ENCODE peak calls at places on chromosomes 5 and 9, in four cellular contexts. U is GM23338, G is HCT116, K is hepatocyte. B is an unnamed sample.
A peak's percentile ranks its signal among the peaks of the same experiment; 100 is the strongest.

GRCh38 chr5:89584339-89584956 is 701.5 kb upstream of the MEF2C start:
- DNase-seq in U (no peak), K (no peak), G (peak; percentile 23), B (no peak)

GRCh38 chr5:71537681-71538080 is 49.5 kb upstream of the MCCC2 start:
- DNase-seq in U (peak; percentile 8), K (no peak), G (no peak), B (no peak)

GRCh38 chr9:136799079-136799853 is 3.1 kb downstream of the CCDC183 start:
- DNase-seq in U (peak; percentile 64), G (no peak), K (peak; percentile 79), B (no peak)

GRCh38 chr9:69324549-69325401 is at the start of gene ENTREP1:
- DNase-seq in K (peak; percentile 78), U (peak; percentile 85), G (peak; percentile 24), B (no peak)

GRCh38 chr9:136011703-136012496 is 50.7 kb upstream of the UBAC1 start:
- DNase-seq in G (no peak), K (peak; percentile 86), U (no peak), B (peak; percentile 18)

GRCh38 chr9:92642041-92642451 is 27.9 kb downstream of the IPPK start:
- DNase-seq in G (no peak), K (no peak), U (no peak), B (no peak)

GRCh38 chr5:76402880-76403712 is at the start of gene IQGAP2:
- DNase-seq in G (peak; percentile 37), K (peak; percentile 91), U (peak; percentile 73), B (peak; percentile 91)

GRCh38 chr5:82413302-82414042 is 135.3 kb upstream of the RPS23 start:
- DNase-seq in K (no peak), U (no peak), G (no peak), B (no peak)

GRCh38 chr9:98870782-98871455 is 63.4 kb downstream of the GALNT12 start:
- DNase-seq in U (no peak), G (no peak), K (no peak), B (no peak)

GRCh38 chr5:6264394-6264793 is 114.0 kb downstream of the MED10 start:
- DNase-seq in G (no peak), U (no peak), K (no peak), B (no peak)

GRCh38 chr5:110159202-110159601 is 469.5 kb downstream of the MAN2A1 start:
- DNase-seq in G (no peak), K (no peak), U (no peak), B (no peak)

GRCh38 chr9:115944166-115944948 is 209.2 kb upstream of the PAPPA start:
- DNase-seq in U (no peak), G (no peak), K (peak; percentile 76), B (no peak)

GRCh38 chr9:111484564-111484878 is 338 bp upstream of the ECPAS start:
- DNase-seq in G (no peak), U (no peak), K (no peak), B (no peak)
- H3K9me2 ChIP-seq in G (no peaks in the 10 kb centered on the region), U (no peaks in the 10 kb centered on the region), K (no peaks in the 10 kb centered on the region), B (no peaks in the 10 kb centered on the region)

DNA sequence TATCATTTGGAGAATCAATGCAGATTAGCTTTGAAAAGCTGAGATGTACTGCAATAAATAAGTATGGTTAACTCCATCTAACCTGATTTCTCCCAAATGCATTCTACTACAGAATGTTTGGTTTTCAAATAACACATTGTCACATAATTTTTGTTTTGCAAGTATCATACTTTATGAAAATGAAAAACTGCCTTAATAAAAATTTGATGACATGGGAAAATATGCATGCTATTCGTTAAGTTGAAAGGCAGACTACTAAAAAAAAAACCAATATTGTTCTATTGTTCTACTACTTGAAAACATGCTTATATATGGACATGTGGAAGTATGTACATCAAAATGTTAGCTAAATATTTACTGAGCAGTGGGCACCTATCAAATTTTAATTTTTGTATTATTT is 668.9 kb downstream of the HTR1A start:
- DNase-seq in K (no peak), U (no peak), G (no peak), B (no peak)
- H3K9me2 ChIP-seq in K (no peaks in the 10 kb centered on the region), U (peaks cover 5% of the 10 kb centered on the region), G (no peaks in the 10 kb centered on the region), B (no peaks in the 10 kb centered on the region)

GRCh38 chr5:62450259-62450658 is 37.7 kb downstream of the IPO11 start:
- DNase-seq in K (no peak), G (no peak), U (no peak), B (no peak)
- H3K9me2 ChIP-seq in K (no peaks in the 10 kb centered on the region), G (no peaks in the 10 kb centered on the region), U (no peaks in the 10 kb centered on the region), B (no peaks in the 10 kb centered on the region)

GRCh38 chr5:56432326-56432725 is 199.2 kb upstream of the ANKRD55 start:
- DNase-seq in U (no peak), G (no peak), K (no peak), B (no peak)

GRCh38 chr5:56426658-56427057 is 193.5 kb upstream of the ANKRD55 start:
- DNase-seq in U (no peak), G (no peak), K (no peak), B (no peak)

GRCh38 chr5:56433039-56433438 is 199.9 kb upstream of the ANKRD55 start:
- DNase-seq in G (no peak), U (no peak), K (no peak), B (no peak)

GRCh38 chr5:56430437-56430836 is 197.3 kb upstream of the ANKRD55 start:
- DNase-seq in K (no peak), U (no peak), G (no peak), B (no peak)

GRCh38 chr5:56429110-56429561 is 196.0 kb upstream of the ANKRD55 start:
- DNase-seq in U (no peak), K (no peak), G (no peak), B (no peak)
- H3K9me2 ChIP-seq in U (peaks cover 6% of the 10 kb centered on the region), K (no peaks in the 10 kb centered on the region), G (no peaks in the 10 kb centered on the region), B (no peaks in the 10 kb centered on the region)

DNA sequence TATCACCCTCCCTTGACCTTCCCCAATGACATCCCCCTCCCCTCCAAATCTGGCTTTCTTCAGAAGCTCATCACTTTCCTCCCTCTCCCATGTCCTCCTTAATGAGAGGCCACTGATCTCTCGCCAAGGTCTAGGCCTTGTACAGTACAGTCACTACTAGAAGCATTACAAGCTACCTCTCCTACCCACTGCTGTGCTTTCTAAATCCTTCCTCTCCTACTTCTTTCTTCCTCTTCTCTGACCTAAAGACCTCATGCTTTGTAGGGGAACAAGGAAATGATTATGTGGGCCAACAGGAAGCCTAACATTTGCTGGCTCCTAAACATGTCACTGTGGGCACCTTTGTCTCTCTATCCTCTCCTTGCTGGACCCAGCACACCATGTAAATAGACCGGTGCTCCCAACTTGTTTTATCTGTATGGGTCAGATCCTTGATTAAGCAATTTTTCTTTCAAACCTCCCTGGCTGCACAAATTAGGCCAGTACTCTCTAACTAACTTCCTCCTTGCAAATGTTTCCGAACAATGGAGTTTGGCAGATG is 16.7 kb downstream of the SLC28A3 start:
- DNase-seq in K (no peak), G (no peak), U (no peak), B (no peak)
- H3K9me2 ChIP-seq in K (no peaks in the 10 kb centered on the region), G (no peaks in the 10 kb centered on the region), U (peaks cover 7% of the 10 kb centered on the region), B (no peaks in the 10 kb centered on the region)

GRCh38 chr5:75028090-75028489 is 24.3 kb downstream of the GCNT4 start:
- DNase-seq in U (no peak), G (no peak), K (no peak), B (no peak)
- H3K9me2 ChIP-seq in U (no peaks in the 10 kb centered on the region), G (no peaks in the 10 kb centered on the region), K (no peaks in the 10 kb centered on the region), B (no peaks in the 10 kb centered on the region)

GRCh38 chr5:54539001-54539400 is 21.4 kb downstream of the SNX18 start:
- DNase-seq in G (no peak), U (no peak), K (no peak), B (no peak)
- H3K9me2 ChIP-seq in G (no peaks in the 10 kb centered on the region), U (no peaks in the 10 kb centered on the region), K (no peaks in the 10 kb centered on the region), B (no peaks in the 10 kb centered on the region)

GRCh38 chr9:123607987-123608565 is 252.1 kb downstream of the CRB2 start:
- DNase-seq in U (no peak), K (no peak), G (no peak), B (peak; percentile 91)
- H3K9me2 ChIP-seq in U (no peaks in the 10 kb centered on the region), K (no peaks in the 10 kb centered on the region), G (no peaks in the 10 kb centered on the region), B (no peaks in the 10 kb centered on the region)

GRCh38 chr9:101620452-101620851 is 25.7 kb upstream of the PPP3R2 start:
- DNase-seq in U (no peak), K (no peak), G (no peak), B (no peak)

GRCh38 chr9:101629624-101630023 is 34.9 kb upstream of the PPP3R2 start:
- DNase-seq in U (no peak), G (no peak), K (no peak), B (no peak)

GRCh38 chr9:101628173-101628572 is 33.4 kb upstream of the PPP3R2 start:
- DNase-seq in G (no peak), K (peak; percentile 32), U (peak; percentile 33), B (no peak)

GRCh38 chr9:101626295-101626694 is 31.5 kb upstream of the PPP3R2 start:
- DNase-seq in U (no peak), K (no peak), G (no peak), B (no peak)

DNA sequence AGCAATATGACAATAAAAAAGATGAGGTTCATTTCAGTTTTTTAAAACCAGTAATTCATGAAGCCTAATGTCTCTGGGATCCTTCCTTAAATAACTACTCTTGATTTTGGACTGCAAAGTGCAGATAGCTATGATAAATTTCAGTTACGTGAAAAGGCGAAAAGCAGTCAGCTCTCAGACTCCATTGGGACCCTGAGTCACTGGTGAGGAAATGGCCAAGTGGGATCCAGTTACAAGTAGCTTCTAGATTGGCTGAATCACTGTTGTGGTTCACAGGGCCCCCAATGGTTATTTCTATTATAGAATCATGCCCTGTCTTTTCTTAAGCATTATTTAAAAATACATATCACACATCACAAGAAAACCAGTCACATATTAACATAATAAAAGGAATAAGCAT is 31.1 kb upstream of the PPP3R2 start:
- DNase-seq in U (no peak), K (no peak), G (no peak), B (no peak)
- H3K9me2 ChIP-seq in U (peaks cover 6% of the 10 kb centered on the region), K (no peaks in the 10 kb centered on the region), G (no peaks in the 10 kb centered on the region), B (no peaks in the 10 kb centered on the region)

DNA sequence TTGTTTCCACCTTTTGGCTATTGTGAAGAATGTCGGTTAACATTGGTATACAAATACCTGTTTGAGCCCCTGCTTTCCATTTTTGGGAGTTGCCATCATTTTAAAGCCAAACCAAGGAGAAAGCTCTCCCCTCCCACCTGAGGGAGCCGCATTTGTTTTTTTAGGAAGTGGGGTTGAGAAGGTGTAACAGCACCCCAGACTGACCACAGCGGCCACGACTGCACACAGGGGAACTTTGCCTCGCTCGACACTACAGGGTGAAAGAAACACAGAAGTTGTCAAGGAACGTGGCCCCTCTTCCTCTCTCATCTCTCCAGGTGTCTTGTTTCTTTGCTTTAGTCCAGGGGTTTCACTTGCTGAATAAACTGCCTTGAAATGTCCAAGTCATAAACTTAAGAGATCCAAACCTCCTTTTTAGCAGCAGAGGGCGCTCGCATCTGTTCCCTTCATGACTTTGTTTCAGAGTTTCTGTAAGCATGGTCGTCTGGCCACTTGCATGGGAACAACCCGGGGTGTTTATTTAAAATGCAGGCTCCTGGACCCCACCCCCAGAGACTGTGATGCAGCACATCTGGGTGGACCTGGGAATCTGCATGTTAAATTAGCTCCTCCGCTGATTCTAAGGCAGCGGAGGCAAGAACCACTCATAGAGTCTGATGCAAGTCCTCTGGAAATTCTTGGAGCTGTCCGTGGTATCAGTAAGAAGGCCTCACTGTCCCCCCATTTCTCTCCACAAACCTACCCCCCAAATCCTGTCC is 2.1 kb upstream of the TTLL11 start:
- DNase-seq in G (peak; percentile 66), K (peak; percentile 75), U (peak; percentile 86), B (peak; percentile 70)
- H3K9me2 ChIP-seq in G (no peaks in the 10 kb centered on the region), K (no peaks in the 10 kb centered on the region), U (no peaks in the 10 kb centered on the region), B (no peaks in the 10 kb centered on the region)

B was measured in OCI-LY7.